ENCODE peak calls at places on chromosomes 2 and 18, in five cellular contexts. M, T, Y, W and X are unnamed samples.

GRCh38 chr18:23237524-23238151 is 102.4 kb downstream of the CABLES1 start:
- DNase-seq in M (peak; percentile 57), T (peak; percentile 81), Y (peak; percentile 8), W (peak; percentile 69), X (peak; percentile 86)

GRCh38 chr2:68857855-68858456 is 13.2 kb downstream of the BMP10 start:
- DNase-seq in M (no peak), T (no peak), Y (no peak), W (no peak), X (no peak)

GRCh38 chr2:154992826-154993225 is 294.3 kb downstream of the KCNJ3 start:
- DNase-seq in M (no peak), T (no peak), Y (no peak), W (no peak), X (no peak)

GRCh38 chr2:174826051-174826450 is 61.8 kb upstream of the CHRNA1 start:
- DNase-seq in M (no peak), T (no peak), Y (no peak), W (no peak), X (no peak)

GRCh38 chr2:8511868-8512612 is 169.8 kb upstream of the ID2 start:
- DNase-seq in M (no peak), T (peak; percentile 31), Y (no peak), W (peak; percentile 30), X (no peak)

GRCh38 chr2:194289712-194290346 is 1367.2 kb upstream of the SLC39A10 start:
- DNase-seq in M (no peak), T (no peak), Y (no peak), W (no peak), X (no peak)

GRCh38 chr2:196987654-196988364 is 61.3 kb upstream of the PGAP1 start:
- DNase-seq in M (no peak), T (no peak), Y (no peak), W (peak; percentile 97), X (no peak)

GRCh38 chr2:11133238-11133935 is 21.9 kb upstream of the SLC66A3 start:
- DNase-seq in M (peak; percentile 37), T (no peak), Y (no peak), W (peak; percentile 11), X (no peak)

GRCh38 chr2:35585972-35586371 is 769.6 kb upstream of the CRIM1 start:
- DNase-seq in M (no peak), T (no peak), Y (no peak), W (no peak), X (no peak)

GRCh38 chr2:189337648-189338047 is 103.6 kb upstream of the WDR75 start:
- DNase-seq in M (no peak), T (no peak), Y (no peak), W (peak; percentile 87), X (no peak)

GRCh38 chr2:239339726-239340654 is 60.8 kb downstream of the HDAC4 start:
- DNase-seq in M (no peak), T (no peak), Y (no peak), W (no peak), X (no peak)

GRCh38 chr2:239932881-239933735 is 92.0 kb downstream of the NDUFA10 start:
- DNase-seq in M (peak; percentile 5), T (peak; percentile 55), Y (no peak), W (no peak), X (peak; percentile 14)

GRCh38 chr2:166091439-166091838 is 36.4 kb downstream of the SCN1A start:
- DNase-seq in M (no peak), T (no peak), Y (no peak), W (peak; percentile 44), X (no peak)

GRCh38 chr2:59195851-59196250 is 954.7 kb upstream of the FANCL start:
- DNase-seq in M (no peak), T (no peak), Y (no peak), W (no peak), X (no peak)

GRCh38 chr2:120949027-120949956 is 213.6 kb downstream of the GLI2 start:
- DNase-seq in M (no peak), T (no peak), Y (no peak), W (peak; percentile 8), X (no peak)

GRCh38 chr2:43676322-43677050 is at the start of gene C1GALT1C1L:
- DNase-seq in M (peak; percentile 48), T (no peak), Y (no peak), W (peak; percentile 60), X (no peak)

GRCh38 chr18:48529796-48530195 is 9.0 kb upstream of the CTIF start:
- DNase-seq in M (no peak), T (no peak), Y (no peak), W (peak; percentile 48), X (peak; percentile 15)

GRCh38 chr2:100013892-100014677 is 128.3 kb downstream of the AFF3 start:
- DNase-seq in M (peak; percentile 37), T (peak; percentile 79), Y (no peak), W (peak; percentile 84), X (peak; percentile 55)

GRCh38 chr18:55775972-55776371 is 188.0 kb upstream of the TCF4 start:
- DNase-seq in M (no peak), T (no peak), Y (no peak), W (no peak), X (no peak)

GRCh38 chr18:31512203-31512764 is 14.3 kb downstream of the DSG2 start:
- DNase-seq in M (no peak), T (no peak), Y (no peak), W (peak; percentile 71), X (no peak)

GRCh38 chr2:38184964-38185603 is 109.1 kb upstream of the CYP1B1 start:
- DNase-seq in M (no peak), T (no peak), Y (no peak), W (peak; percentile 39), X (no peak)

GRCh38 chr18:75492897-75493296 is 65.4 kb upstream of the SMIM21 start:
- DNase-seq in M (no peak), T (no peak), Y (no peak), W (peak; percentile 15), X (no peak)

GRCh38 chr2:238956676-238957075 is 108.8 kb downstream of the TWIST2 start:
- DNase-seq in M (no peak), T (no peak), Y (no peak), W (no peak), X (peak; percentile 20)

GRCh38 chr2:126480033-126480432 is 175.9 kb upstream of the GYPC start:
- DNase-seq in M (no peak), T (no peak), Y (no peak), W (no peak), X (no peak)

GRCh38 chr2:15730545-15731212 is 139.0 kb downstream of the DDX1 start:
- DNase-seq in M (no peak), T (peak; percentile 95), Y (no peak), W (peak; percentile 99), X (no peak)

GRCh38 chr18:57026316-57026715 is 120.6 kb upstream of the BOD1L2 start:
- DNase-seq in M (no peak), T (no peak), Y (no peak), W (no peak), X (no peak)

GRCh38 chr2:214076527-214076926 is 334.3 kb upstream of the VWC2L start:
- DNase-seq in M (no peak), T (no peak), Y (no peak), W (no peak), X (no peak)

GRCh38 chr2:20019747-20020146 is 7.3 kb upstream of the MATN3 start:
- DNase-seq in M (no peak), T (no peak), Y (no peak), W (no peak), X (no peak)

GRCh38 chr2:143575340-143575739 is 446.1 kb downstream of the ARHGAP15 start:
- DNase-seq in M (peak; percentile 11), T (no peak), Y (no peak), W (peak; percentile 31), X (no peak)

GRCh38 chr2:62672601-62673000 is 32.9 kb upstream of the EHBP1 start:
- DNase-seq in M (peak; percentile 48), T (no peak), Y (no peak), W (peak; percentile 90), X (peak; percentile 66)

GRCh38 chr2:132415256-132416079 is 1.1 kb upstream of the GPR39 start:
- DNase-seq in M (peak; percentile 32), T (no peak), Y (no peak), W (peak; percentile 20), X (no peak)

GRCh38 chr2:219249203-219249980 is 3.7 kb upstream of the TUBA4B start:
- DNase-seq in M (no peak), T (peak; percentile 91), Y (no peak), W (peak; percentile 95), X (no peak)

GRCh38 chr2:187964742-187965141 is 326.9 kb upstream of the GULP1 start:
- DNase-seq in M (no peak), T (no peak), Y (no peak), W (peak; percentile 9), X (no peak)

GRCh38 chr2:239765076-239765845 is 259.9 kb downstream of the NDUFA10 start:
- DNase-seq in M (no peak), T (peak; percentile 72), Y (no peak), W (no peak), X (no peak)

GRCh38 chr2:30305235-30305634 is 73.9 kb downstream of the LBH start:
- DNase-seq in M (no peak), T (no peak), Y (no peak), W (peak; percentile 11), X (no peak)

GRCh38 chr2:98543214-98543613 is 65.1 kb downstream of the COA5 start:
- DNase-seq in M (no peak), T (no peak), Y (no peak), W (no peak), X (no peak)

GRCh38 chr18:51390695-51391094 is 193.2 kb upstream of the MEX3C start:
- DNase-seq in M (no peak), T (no peak), Y (no peak), W (peak; percentile 41), X (no peak)

GRCh38 chr2:86204458-86204857 is 5.2 kb downstream of the MRPL35 start:
- DNase-seq in M (no peak), T (no peak), Y (no peak), W (no peak), X (no peak)

GRCh38 chr18:6001867-6002266 is 106.5 kb upstream of the TMEM200C start:
- DNase-seq in M (no peak), T (no peak), Y (no peak), W (peak; percentile 11), X (no peak)